ENCODE peak calls at places on chromosome 9, in four cellular contexts. K is HEK293T, S is nucleus accumbens, X is SW 1271. O is an unnamed sample.

GRCh38 chr9:2857564-2858198 is 13.8 kb upstream of the PUM3 start:
- DNase-seq in K (peak; percentile 58), S (peak; percentile 2), X (no peak), O (peak; percentile 6)

GRCh38 chr9:70602364-70603019 is 188.0 kb upstream of the KLF9 start:
- DNase-seq in X (peak; percentile 35), K (peak; percentile 73), S (no peak), O (peak; percentile 49)

GRCh38 chr9:129551393-129551973 is 69.4 kb downstream of the C9orf50 start:
- DNase-seq in K (no peak), X (no peak), S (no peak), O (no peak)

GRCh38 chr9:6565312-6565711 is 80.2 kb downstream of the GLDC start:
- DNase-seq in X (no peak), K (no peak), S (no peak), O (no peak)

GRCh38 chr9:132078369-132079356 is 1.0 kb downstream of the MED27 start:
- DNase-seq in S (no peak), K (peak; percentile 40), X (no peak), O (no peak)

GRCh38 chr9:5630038-5630507 is 1.2 kb downstream of the RIC1 start:
- DNase-seq in K (no peak), S (no peak), X (no peak), O (peak; percentile 42)

GRCh38 chr9:115946530-115946929 is 207.1 kb upstream of the PAPPA start:
- DNase-seq in K (no peak), X (no peak), S (no peak), O (no peak)

GRCh38 chr9:129567842-129568559 is 52.9 kb downstream of the C9orf50 start:
- DNase-seq in K (no peak), X (no peak), S (no peak), O (no peak)

GRCh38 chr9:86413966-86414880 is 60.0 kb upstream of the TUT7 start:
- DNase-seq in S (no peak), K (peak; percentile 34), X (no peak), O (peak; percentile 44)

GRCh38 chr9:89425921-89426388 is 72.0 kb downstream of the SEMA4D start:
- DNase-seq in S (no peak), K (no peak), X (no peak), O (peak; percentile 52)

O was measured in SJSA1.